ENCODE peak calls at places on chromosome 2, in six cellular contexts. B, Q, P, W, X and I are unnamed samples.

GRCh38 chr2:226151157-226151556 is 648.5 kb downstream of the IRS1 start:
- DNase-seq in B (peak; percentile 91), Q (no peak), P (no peak), W (no peak), X (no peak), I (no peak)

GRCh38 chr2:58842501-58843144 is 601.5 kb upstream of the FANCL start:
- DNase-seq in B (peak; percentile 71), Q (no peak), P (no peak), W (no peak), X (no peak), I (no peak)

GRCh38 chr2:59395119-59395518 is 1154.0 kb upstream of the FANCL start:
- DNase-seq in B (no peak), Q (no peak), P (no peak), W (no peak), X (no peak), I (no peak)

GRCh38 chr2:47811668-47812067 is 28.7 kb downstream of the MSH6 start:
- DNase-seq in B (no peak), Q (no peak), P (no peak), W (no peak), X (no peak), I (no peak)

GRCh38 chr2:102753563-102754159 is 8.2 kb upstream of the TMEM182 start:
- DNase-seq in B (peak; percentile 65), Q (peak; percentile 68), P (no peak), W (no peak), X (no peak), I (peak; percentile 28)

GRCh38 chr2:241002275-241003046 is 4.0 kb downstream of the SNED1 start:
- DNase-seq in B (no peak), Q (no peak), P (no peak), W (no peak), X (no peak), I (no peak)

GRCh38 chr2:130346741-130347066 is 4.0 kb downstream of the IMP4 start:
- DNase-seq in B (no peak), Q (no peak), P (no peak), W (no peak), X (no peak), I (no peak)

GRCh38 chr2:109331081-109331480 is 202.1 kb downstream of the SH3RF3 start:
- DNase-seq in B (no peak), Q (no peak), P (no peak), W (no peak), X (no peak), I (no peak)

GRCh38 chr2:224183086-224183485 is 144.0 kb upstream of the SERPINE2 start:
- DNase-seq in B (no peak), Q (no peak), P (no peak), W (no peak), X (no peak), I (no peak)

GRCh38 chr2:69099541-69099940 is 86.6 kb downstream of the ANTXR1 start:
- DNase-seq in B (no peak), Q (no peak), P (no peak), W (no peak), X (no peak), I (no peak)

GRCh38 chr2:18346364-18346763 is 214.1 kb downstream of the RDH14 start:
- DNase-seq in B (peak; percentile 21), Q (no peak), P (no peak), W (no peak), X (no peak), I (no peak)

GRCh38 chr2:235999011-235999410 is 169.2 kb downstream of the GBX2 start:
- DNase-seq in B (no peak), Q (no peak), P (no peak), W (no peak), X (no peak), I (no peak)

GRCh38 chr2:241074065-241074818 is 27.8 kb downstream of the MTERF4 start:
- DNase-seq in B (no peak), Q (no peak), P (no peak), W (no peak), X (no peak), I (no peak)

GRCh38 chr2:172307800-172308199 is 119.6 kb upstream of the ITGA6 start:
- DNase-seq in B (peak; percentile 3), Q (no peak), P (no peak), W (no peak), X (no peak), I (no peak)

GRCh38 chr2:73076701-73077423 is 5.3 kb upstream of the SFXN5 start:
- DNase-seq in B (no peak), Q (no peak), P (no peak), W (peak; percentile 28), X (no peak), I (no peak)

GRCh38 chr2:148876589-148877402 is 1.8 kb downstream of the KIF5C start:
- DNase-seq in B (peak; percentile 45), Q (no peak), P (peak; percentile 75), W (no peak), X (peak; percentile 93), I (peak; percentile 93)

GRCh38 chr2:71833272-71833671 is 314.4 kb downstream of the CYP26B1 start:
- DNase-seq in B (no peak), Q (no peak), P (no peak), W (no peak), X (no peak), I (no peak)

GRCh38 chr2:59176737-59177136 is 935.6 kb upstream of the FANCL start:
- DNase-seq in B (no peak), Q (peak; percentile 11), P (no peak), W (no peak), X (no peak), I (no peak)

GRCh38 chr2:126634273-126634861 is 21.6 kb upstream of the GYPC start:
- DNase-seq in B (peak; percentile 46), Q (peak; percentile 57), P (no peak), W (no peak), X (peak; percentile 41), I (no peak)

GRCh38 chr2:181465686-181466375 is 8.6 kb downstream of the ITGA4 start:
- DNase-seq in B (no peak), Q (no peak), P (no peak), W (no peak), X (no peak), I (no peak)

GRCh38 chr2:54572262-54572635 is 116.1 kb downstream of the SPTBN1 start:
- DNase-seq in B (no peak), Q (no peak), P (no peak), W (no peak), X (no peak), I (no peak)

GRCh38 chr2:127054604-127054930 is 52.4 kb downstream of the BIN1 start:
- DNase-seq in B (no peak), Q (no peak), P (no peak), W (no peak), X (no peak), I (no peak)

GRCh38 chr2:62398295-62398855 is 107.6 kb downstream of the TMEM17 start:
- DNase-seq in B (no peak), Q (no peak), P (no peak), W (no peak), X (no peak), I (no peak)

GRCh38 chr2:232523682-232524597 is 2.0 kb upstream of the CHRND start:
- DNase-seq in B (peak; percentile 46), Q (no peak), P (peak; percentile 91), W (no peak), X (peak; percentile 84), I (peak; percentile 81)